ENCODE peak calls at places on chromosomes 11 and 22, in five cellular contexts. G, R, Y, K and L are unnamed samples.

GRCh38 chr22:40396882-40397281 is 26.5 kb downstream of the SGSM3 start:
- DNase-seq in G (peak; percentile 75), R (peak; percentile 25), Y (peak; percentile 69), K (peak; percentile 59), L (peak; percentile 69)

GRCh38 chr11:64602466-64603070 is 11.5 kb downstream of the SLC22A12 start:
- DNase-seq in G (no peak), R (no peak), Y (no peak), K (no peak), L (no peak)

GRCh38 chr22:35418088-35418487 is 18.1 kb downstream of the MCM5 start:
- DNase-seq in G (no peak), R (no peak), Y (no peak), K (no peak), L (peak; percentile 34)

GRCh38 chr11:34274712-34275398 is 83.0 kb downstream of the ABTB2 start:
- DNase-seq in G (peak; percentile 56), R (peak; percentile 97), Y (no peak), K (peak; percentile 89), L (peak; percentile 99)

GRCh38 chr22:20117656-20118571 is 888 bp upstream of the TRMT2A start:
- DNase-seq in G (no peak), R (no peak), Y (no peak), K (no peak), L (no peak)

GRCh38 chr11:46315783-46316563 is 31.3 kb upstream of the DGKZ start:
- DNase-seq in G (no peak), R (no peak), Y (no peak), K (no peak), L (no peak)

GRCh38 chr11:705646-706438 is at the start of gene EPS8L2:
- DNase-seq in G (peak; percentile 45), R (peak; percentile 61), Y (peak; percentile 76), K (no peak), L (no peak)

GRCh38 chr22:26945565-26945964 is 288.2 kb downstream of the MIAT start:
- DNase-seq in G (no peak), R (no peak), Y (no peak), K (no peak), L (no peak)

GRCh38 chr11:128302425-128303186 is 284.8 kb downstream of the ETS1 start:
- DNase-seq in G (peak; percentile 25), R (no peak), Y (no peak), K (no peak), L (no peak)

GRCh38 chr11:124915541-124916369 is 3.3 kb upstream of the HEPN1 start:
- DNase-seq in G (no peak), R (no peak), Y (no peak), K (no peak), L (no peak)

GRCh38 chr11:3161309-3161708 is 3.8 kb downstream of the OSBPL5 start:
- DNase-seq in G (no peak), R (no peak), Y (no peak), K (no peak), L (no peak)

GRCh38 chr11:3161720-3162409 is 3.2 kb downstream of the OSBPL5 start:
- DNase-seq in G (peak; percentile 9), R (no peak), Y (peak; percentile 36), K (no peak), L (no peak)

GRCh38 chr11:3164138-3164539 is 971 bp downstream of the OSBPL5 start:
- DNase-seq in G (peak; percentile 59), R (no peak), Y (peak; percentile 56), K (no peak), L (no peak)

GRCh38 chr11:3163241-3163981 is 1.7 kb downstream of the OSBPL5 start:
- DNase-seq in G (peak; percentile 71), R (no peak), Y (peak; percentile 52), K (no peak), L (no peak)

DNA sequence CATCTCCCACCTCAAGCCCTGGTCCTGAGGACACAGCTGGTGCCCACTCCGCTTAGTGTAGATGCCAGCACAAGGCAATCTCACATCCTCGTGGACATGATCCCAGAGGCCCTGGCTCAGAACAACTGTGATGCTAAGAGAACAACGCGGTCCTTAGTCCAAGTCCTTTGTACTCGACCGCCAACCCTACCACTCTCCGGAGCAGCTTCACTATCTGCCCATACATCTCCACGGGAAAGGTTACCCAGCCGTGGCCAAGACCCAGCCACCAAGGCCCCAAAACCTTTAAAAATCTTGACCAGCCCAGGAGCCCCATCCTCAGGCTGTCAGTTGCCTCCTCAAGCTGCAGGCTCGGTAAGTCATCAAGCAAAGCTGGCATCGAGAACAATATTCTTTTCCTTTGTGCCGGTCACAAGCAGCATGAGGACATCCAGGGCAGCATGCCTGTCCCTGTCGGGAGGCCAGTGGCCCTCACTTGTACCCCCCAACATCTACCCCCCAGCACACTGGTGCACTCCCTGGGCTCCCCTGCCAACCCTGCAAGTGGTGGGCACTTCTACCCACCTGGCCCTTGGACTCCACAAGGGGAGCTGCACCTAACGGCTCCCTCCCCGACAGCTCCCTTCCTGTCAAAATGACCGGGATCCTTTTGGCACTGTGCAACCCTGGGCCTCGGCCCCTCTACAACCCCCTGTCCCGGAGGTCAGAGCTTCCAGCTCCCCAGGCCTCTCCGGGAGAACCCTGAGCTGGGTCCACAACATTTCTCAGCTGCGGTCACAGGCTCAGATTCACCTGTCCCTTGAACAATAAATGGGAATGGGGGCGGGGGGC is 2.5 kb downstream of the OSBPL5 start:
- DNase-seq in G (no peak), R (no peak), Y (peak; percentile 38), K (no peak), L (no peak)
- H3K27ac ChIP-seq in G (no peak overlapping the region), R (no peak overlapping the region), Y (no peak overlapping the region), K (no peak overlapping the region), L (peak overlapping the region; percentile 77)

GRCh38 chr22:50606126-50606525 is 5.5 kb downstream of the MAPK8IP2 start:
- DNase-seq in G (no peak), R (no peak), Y (peak; percentile 70), K (no peak), L (no peak)
- TF ChIP-seq CTCF in G (no peak), R (no peak), Y (peak; percentile 53), K (peak; percentile 3), L (no peak)

GRCh38 chr22:31085928-31086327 is 4.8 kb downstream of the SMTN start:
- DNase-seq in G (peak; percentile 16), R (no peak), Y (no peak), K (no peak), L (no peak)
- H3K27ac ChIP-seq in G (no peak overlapping the region), R (peak overlapping the region; percentile 40), Y (no peak overlapping the region), K (peak overlapping the region; percentile 47), L (peak overlapping the region; percentile 86)

DNA sequence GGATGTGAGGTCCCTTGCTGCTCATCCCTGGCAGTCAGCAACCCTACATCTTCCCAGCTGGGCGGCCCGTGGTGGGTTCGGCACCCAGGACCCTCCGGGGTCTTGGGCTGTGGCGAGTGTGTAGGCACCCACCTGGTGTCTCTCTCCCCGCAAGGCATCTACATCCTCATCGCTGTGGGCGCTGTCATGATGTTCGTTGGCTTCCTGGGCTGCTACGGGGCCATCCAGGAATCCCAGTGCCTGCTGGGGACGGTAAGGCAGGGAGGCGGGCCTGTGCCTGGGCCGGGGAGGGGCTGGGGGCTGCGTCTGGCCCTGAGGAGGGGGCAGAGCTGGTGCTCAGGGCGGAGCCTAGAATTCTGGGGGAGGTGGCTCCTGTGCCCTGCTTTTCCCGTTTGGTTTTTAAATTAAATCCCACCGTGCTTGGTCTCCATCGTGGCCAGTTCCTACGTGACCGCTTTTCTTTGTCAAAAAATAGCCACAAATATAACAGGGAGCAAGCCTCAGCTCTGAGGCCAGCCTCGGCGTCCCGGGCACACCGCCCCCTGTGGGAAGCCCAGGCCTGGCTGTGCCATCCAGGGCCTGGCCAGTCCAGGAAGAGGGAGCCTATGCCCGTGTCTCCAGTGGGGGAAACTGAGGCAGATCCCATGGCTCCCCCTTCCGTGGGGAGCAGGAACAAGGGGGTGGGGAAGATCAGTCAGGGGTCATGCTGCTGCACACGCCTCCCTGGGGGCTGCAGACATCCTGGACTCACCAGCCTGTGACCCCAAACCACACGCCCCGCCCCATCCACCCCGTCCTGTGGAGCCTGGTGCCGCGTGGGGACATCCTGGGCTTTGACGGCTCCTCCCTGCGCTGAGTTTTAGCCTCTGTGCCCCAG is 6.4 kb upstream of the TSSC4 start:
- DNase-seq in G (no peak), R (no peak), Y (no peak), K (no peak), L (no peak)
- TF ChIP-seq CTCF in G (no peak), R (no peak), Y (peak; percentile 25), K (no peak), L (no peak)

GRCh38 chr22:37893583-37893983 is 12.5 kb upstream of the MICALL1 start:
- DNase-seq in G (no peak), R (no peak), Y (peak; percentile 61), K (no peak), L (no peak)

GRCh38 chr22:37896939-37897338 is 9.2 kb upstream of the MICALL1 start:
- DNase-seq in G (no peak), R (no peak), Y (no peak), K (no peak), L (no peak)

GRCh38 chr22:37892566-37893338 is 13.3 kb upstream of the MICALL1 start:
- DNase-seq in G (no peak), R (no peak), Y (no peak), K (no peak), L (no peak)

GRCh38 chr22:37896181-37896592 is 9.9 kb upstream of the MICALL1 start:
- DNase-seq in G (no peak), R (no peak), Y (peak; percentile 68), K (no peak), L (peak; percentile 84)

GRCh38 chr22:37894939-37895670 is 11.0 kb upstream of the MICALL1 start:
- DNase-seq in G (no peak), R (no peak), Y (peak; percentile 86), K (no peak), L (no peak)
- H3K27ac ChIP-seq in G (no peak overlapping the region), R (no peak overlapping the region), Y (peak overlapping the region; percentile 78), K (peak overlapping the region; percentile 31), L (peak overlapping the region; percentile 99)

DNA sequence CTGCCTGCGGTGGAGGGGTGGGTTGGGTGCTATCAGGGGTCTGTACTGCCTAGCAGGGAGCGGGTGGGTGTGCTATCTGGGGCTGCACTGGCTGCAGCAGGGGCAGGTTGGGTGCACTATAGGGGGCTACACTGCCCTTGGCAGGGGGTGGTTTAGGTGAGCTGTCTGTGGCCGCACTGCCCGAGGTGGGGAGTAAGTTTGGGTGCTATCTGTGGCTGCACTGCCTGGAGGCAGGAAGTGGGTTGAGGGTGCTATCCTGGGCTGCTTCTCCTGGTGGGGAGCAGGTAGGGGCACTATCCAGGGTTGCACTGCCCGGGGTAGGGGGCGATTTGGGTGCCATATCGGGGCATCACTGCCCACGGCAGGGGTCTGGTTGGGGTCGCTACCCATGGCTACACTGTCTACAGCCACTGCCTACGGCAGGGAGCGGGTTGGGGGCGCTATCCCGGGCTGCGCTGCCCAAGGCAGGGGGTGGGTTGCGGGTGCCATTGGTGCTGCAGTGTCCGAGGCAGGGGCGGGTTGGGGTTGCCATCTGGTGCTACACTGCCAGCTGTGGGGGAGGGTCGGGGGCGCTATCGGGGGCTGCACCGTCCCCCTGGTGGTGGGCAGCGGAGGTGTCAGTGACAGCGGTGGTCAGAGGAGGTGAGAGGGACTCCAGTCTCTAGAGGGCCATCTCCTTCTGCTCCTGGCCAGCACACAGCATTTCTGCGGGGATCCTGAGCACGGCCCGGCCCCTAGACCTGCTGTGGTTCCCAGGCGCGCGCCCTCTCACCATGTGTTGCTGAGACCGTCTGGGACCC is 1.3 kb upstream of the RFPL2 start:
- DNase-seq in G (peak; percentile 77), R (no peak), Y (peak; percentile 80), K (no peak), L (no peak)
- TF ChIP-seq CTCF in G (no peak), R (no peak), Y (peak; percentile 60), K (no peak), L (no peak)